ENCODE peak calls at places on chromosomes 3 and 15, in seven cellular contexts. Y, U, P, Q, E, X and H are unnamed samples.

GRCh38 chr3:58539636-58540035 is 2.6 kb upstream of the ACOX2 start:
- DNase-seq in Y (no peak), U (no peak), P (no peak), Q (no peak), E (peak), X (no peak), H (no peak)

GRCh38 chr3:31981206-31982181 is at the start of the genes OSBPL10 and ZNF860:
- DNase-seq in Y (peak), U (peak), P (peak), Q (no peak), E (peak), X (peak), H (peak)

GRCh38 chr3:193865879-193866480 is 270.0 kb upstream of the HES1 start:
- DNase-seq in Y (no peak), U (no peak), P (no peak), Q (no peak), E (no peak), X (no peak), H (no peak)

GRCh38 chr3:69671082-69671952 is 67.9 kb upstream of the MITF start:
- DNase-seq in Y (no peak), U (peak), P (no peak), Q (peak), E (peak), X (no peak), H (no peak)

GRCh38 chr15:46309914-46310313 is 675.1 kb downstream of the SQOR start:
- DNase-seq in Y (no peak), U (no peak), P (no peak), Q (no peak), E (no peak), X (no peak), H (no peak)

GRCh38 chr3:141650783-141651182 is 87.3 kb upstream of the RNF7 start:
- DNase-seq in Y (no peak), U (no peak), P (no peak), Q (no peak), E (no peak), X (no peak), H (no peak)

GRCh38 chr3:36124118-36124796 is 256.0 kb upstream of the STAC start:
- DNase-seq in Y (no peak), U (no peak), P (no peak), Q (peak), E (peak), X (no peak), H (no peak)

GRCh38 chr15:71334874-71335273 is 219.6 kb downstream of the THSD4 start:
- DNase-seq in Y (no peak), U (no peak), P (no peak), Q (no peak), E (no peak), X (no peak), H (no peak)

GRCh38 chr15:84747423-84748273 is 744 bp upstream of the ZNF592 start:
- DNase-seq in Y (peak), U (peak), P (peak), Q (peak), E (peak), X (peak), H (peak)
- TF ChIP-seq CTCF in Y (no peak), U (peak), P (peak), Q (no peak), E (no peak), X (peak), H (peak)

GRCh38 chr3:112781611-112782010 is 65.1 kb downstream of the CD200R1L start:
- DNase-seq in Y (no peak), U (no peak), P (no peak), Q (no peak), E (no peak), X (no peak), H (no peak)

GRCh38 chr3:112782481-112782880 is 64.2 kb downstream of the CD200R1L start:
- DNase-seq in Y (no peak), U (no peak), P (no peak), Q (no peak), E (no peak), X (no peak), H (no peak)

GRCh38 chr3:112786002-112786590 is 60.6 kb downstream of the CD200R1L start:
- DNase-seq in Y (no peak), U (no peak), P (no peak), Q (no peak), E (peak), X (no peak), H (no peak)

GRCh38 chr3:112786881-112787625 is 59.6 kb downstream of the CD200R1L start:
- DNase-seq in Y (no peak), U (no peak), P (no peak), Q (no peak), E (no peak), X (no peak), H (no peak)

DNA sequence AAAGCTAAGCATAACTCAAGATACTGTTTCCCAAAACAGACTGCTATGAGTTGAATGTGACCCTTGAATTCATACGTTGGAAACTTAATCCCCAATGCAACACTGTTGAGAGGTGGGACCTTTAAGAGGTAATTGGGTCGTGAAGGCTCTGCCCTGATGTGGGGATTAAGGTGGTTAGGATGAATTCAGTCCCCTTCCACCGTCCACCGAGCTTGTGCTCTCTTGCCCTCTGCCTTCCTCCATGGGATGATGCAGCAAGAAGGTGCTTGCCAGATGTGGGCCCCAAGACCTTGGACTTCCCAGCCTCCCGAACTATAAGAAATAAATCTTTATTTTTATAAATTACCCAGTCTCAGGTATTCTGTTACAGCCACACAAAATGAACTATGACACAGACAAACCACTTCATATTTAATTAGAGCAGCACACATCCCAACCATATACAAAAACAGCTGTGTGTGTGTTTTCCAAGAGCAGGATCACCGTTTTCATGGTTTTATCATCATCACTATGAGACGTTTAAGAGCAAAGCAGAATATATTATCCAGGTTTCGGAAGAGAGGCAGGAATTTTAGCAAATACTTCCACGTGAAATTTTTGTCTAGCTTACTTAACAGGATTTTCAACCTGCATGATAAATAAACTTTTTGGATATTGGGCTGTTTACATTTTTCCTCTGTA is 61.2 kb downstream of the CD200R1L start:
- DNase-seq in Y (no peak), U (no peak), P (no peak), Q (no peak), E (no peak), X (no peak), H (no peak)
- TF ChIP-seq CTCF in Y (no peak), U (no peak), P (no peak), Q (no peak), E (no peak), X (no peak), H (no peak)

DNA sequence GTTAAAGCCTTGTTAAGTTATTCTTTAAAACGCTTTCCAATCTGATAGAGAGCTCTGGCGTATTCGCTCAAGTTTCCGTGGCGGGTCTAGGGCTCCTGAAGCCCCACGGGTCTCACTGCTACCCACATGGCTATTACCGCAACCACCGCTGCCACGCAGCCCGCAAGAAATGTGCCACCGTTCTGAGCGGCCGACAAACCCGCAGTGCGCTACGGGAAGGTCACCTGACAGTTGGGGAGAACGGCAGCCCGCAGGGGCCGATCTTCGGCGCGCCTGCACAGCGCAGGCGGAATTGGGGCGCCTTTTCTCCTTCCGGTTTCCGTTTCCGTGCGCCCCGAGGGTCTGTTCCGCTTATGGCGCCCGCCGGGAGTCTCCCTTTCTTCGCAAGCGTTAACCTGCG is 76.6 kb upstream of the SNRPN start:
- DNase-seq in Y (no peak), U (peak), P (no peak), Q (no peak), E (peak), X (no peak), H (no peak)
- TF ChIP-seq CTCF in Y (no peak), U (no peak), P (no peak), Q (no peak), E (no peak), X (no peak), H (no peak)

GRCh38 chr3:156816091-156816793 is 9.9 kb upstream of the LEKR1 start:
- DNase-seq in Y (no peak), U (peak), P (peak), Q (peak), E (peak), X (no peak), H (no peak)
- TF ChIP-seq CTCF in Y (no peak), U (peak), P (no peak), Q (peak), E (no peak), X (no peak), H (no peak)

GRCh38 chr3:5136619-5137429 is 14.7 kb downstream of the ARL8B start:
- DNase-seq in Y (no peak), U (no peak), P (no peak), Q (no peak), E (peak), X (no peak), H (no peak)
- TF ChIP-seq CTCF in Y (no peak), U (peak), P (peak), Q (peak), E (peak), X (no peak), H (peak)

GRCh38 chr15:53611145-53611920 is 148.1 kb downstream of the WDR72 start:
- DNase-seq in Y (no peak), U (no peak), P (no peak), Q (no peak), E (peak), X (no peak), H (no peak)
- TF ChIP-seq CTCF in Y (no peak), U (no peak), P (no peak), Q (no peak), E (no peak), X (no peak), H (peak)

GRCh38 chr15:37134699-37135131 is 34.4 kb upstream of the MEIS2 start:
- DNase-seq in Y (no peak), U (no peak), P (no peak), Q (no peak), E (peak), X (no peak), H (no peak)

GRCh38 chr15:37134244-37134643 is 33.9 kb upstream of the MEIS2 start:
- DNase-seq in Y (no peak), U (no peak), P (no peak), Q (no peak), E (no peak), X (no peak), H (no peak)

GRCh38 chr15:37133619-37134018 is 33.3 kb upstream of the MEIS2 start:
- DNase-seq in Y (no peak), U (no peak), P (no peak), Q (no peak), E (peak), X (no peak), H (no peak)

GRCh38 chr15:37136666-37137065 is 36.3 kb upstream of the MEIS2 start:
- DNase-seq in Y (no peak), U (no peak), P (no peak), Q (no peak), E (no peak), X (no peak), H (no peak)

DNA sequence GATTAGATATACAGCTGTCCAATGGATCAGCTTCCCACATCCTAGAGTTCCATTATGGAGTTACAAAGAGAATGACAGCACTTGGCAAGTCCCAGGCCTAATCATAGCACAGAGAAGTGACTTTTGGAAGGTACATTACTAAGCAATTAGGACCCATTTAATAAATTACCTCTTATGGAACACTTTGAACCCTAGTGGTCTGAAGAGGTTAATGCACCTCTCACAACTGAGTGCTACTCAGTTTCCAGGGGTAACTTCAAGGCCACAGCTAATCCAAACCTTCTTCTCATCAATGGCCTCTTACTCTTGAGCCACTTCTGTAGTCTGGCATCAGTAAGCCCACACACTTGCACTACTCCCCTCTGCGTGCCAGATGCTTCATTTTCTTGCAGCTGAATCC is 34.9 kb upstream of the MEIS2 start:
- DNase-seq in Y (no peak), U (no peak), P (no peak), Q (no peak), E (no peak), X (no peak), H (no peak)
- TF ChIP-seq CTCF in Y (no peak), U (peak), P (no peak), Q (peak), E (no peak), X (no peak), H (no peak)

GRCh38 chr3:50154476-50154839 is 666 bp upstream of the SEMA3F start:
- DNase-seq in Y (no peak), U (no peak), P (no peak), Q (peak), E (no peak), X (no peak), H (no peak)
- TF ChIP-seq CTCF in Y (no peak), U (peak), P (peak), Q (peak), E (peak), X (no peak), H (peak)

GRCh38 chr15:78072080-78072892 is 5.2 kb downstream of the TBC1D2B start:
- DNase-seq in Y (no peak), U (peak), P (no peak), Q (no peak), E (peak), X (no peak), H (no peak)
- TF ChIP-seq CTCF in Y (no peak), U (no peak), P (no peak), Q (no peak), E (no peak), X (no peak), H (no peak)